ENCODE peak calls at places on chromosomes 3 and 15, in four cellular contexts. E is activated CD4-positive, alpha-beta T cell treated with anti-CD3 and anti-CD28 coated beads, Interleukin-2, amount 50 U/mL, for 4 hours; M is GM12891; I is NCI-H774. L is an unnamed sample.

GRCh38 chr3:18559323-18559972 is 134.3 kb upstream of the SATB1 start:
- DNase-seq in E (peak; percentile 18), M (no peak), I (peak; percentile 34), L (peak; percentile 51)

GRCh38 chr15:88623061-88623460 is 1.9 kb downstream of the AEN start:
- DNase-seq in E (peak; percentile 53), M (no peak), I (no peak), L (no peak)

GRCh38 chr3:128081226-128081625 is 29.0 kb downstream of the SEC61A1 start:
- DNase-seq in E (no peak), M (no peak), I (no peak), L (no peak)

GRCh38 chr3:151819910-151820309 is 6.0 kb downstream of the AADAC start:
- DNase-seq in E (no peak), M (no peak), I (no peak), L (no peak)

GRCh38 chr3:37068031-37068430 is 74.7 kb downstream of the MLH1 start:
- DNase-seq in E (no peak), M (no peak), I (no peak), L (no peak)

GRCh38 chr15:77659350-77660321 is 26.9 kb upstream of the LINGO1 start:
- DNase-seq in E (no peak), M (peak; percentile 83), I (peak; percentile 30), L (no peak)

GRCh38 chr3:85801955-85802354 is 843.2 kb downstream of the CADM2 start:
- DNase-seq in E (no peak), M (peak; percentile 1), I (no peak), L (no peak)

GRCh38 chr15:81092559-81092902 is 41.5 kb upstream of the CFAP161 start:
- DNase-seq in E (no peak), M (no peak), I (no peak), L (no peak)

GRCh38 chr3:46717447-46718231 is at the start of gene PRSS50:
- DNase-seq in E (no peak), M (no peak), I (no peak), L (no peak)

GRCh38 chr3:76107935-76108570 is 322.7 kb upstream of the ZNF717 start:
- DNase-seq in E (no peak), M (no peak), I (no peak), L (no peak)

GRCh38 chr3:174158674-174159073 is 700.5 kb upstream of the NAALADL2 start:
- DNase-seq in E (no peak), M (no peak), I (no peak), L (no peak)

L was measured in DMS153.